ENCODE peak calls at places on chromosomes 13 and 19, in six cellular contexts. One of them, this sample, is unnamed.

GRCh38 chr13:38752726-38753125 is 65.8 kb downstream of the FREM2 start:
- DNase-seq in left ventricle myocardium inferior: no peak
- DNase-seq in mammary epithelial cell: no peak
- DNase-seq in upper lobe of left lung: no peak
- DNase-seq in tibial artery: no peak
- DNase-seq in AG10803: no peak
- DNase-seq in this sample: no peak

GRCh38 chr13:112896736-112897602 is 72.0 kb upstream of the MCF2L start:
- DNase-seq in tibial artery: no peak
- DNase-seq in upper lobe of left lung: peak; percentile 46
- DNase-seq in AG10803: no peak
- DNase-seq in left ventricle myocardium inferior: peak; percentile 8
- DNase-seq in mammary epithelial cell: no peak
- DNase-seq in this sample: no peak

GRCh38 chr19:12117203-12117970 is 22.8 kb downstream of the ZNF20 start:
- DNase-seq in mammary epithelial cell: no peak
- DNase-seq in upper lobe of left lung: peak; percentile 69
- DNase-seq in AG10803: no peak
- DNase-seq in left ventricle myocardium inferior: no peak
- DNase-seq in tibial artery: no peak
- DNase-seq in this sample: no peak

GRCh38 chr13:31199849-31200635 is at the start of gene B3GLCT:
- DNase-seq in AG10803: peak; percentile 76
- DNase-seq in tibial artery: peak; percentile 60
- DNase-seq in upper lobe of left lung: peak; percentile 97
- DNase-seq in left ventricle myocardium inferior: peak; percentile 81
- DNase-seq in mammary epithelial cell: peak; percentile 78
- DNase-seq in this sample: peak; percentile 72

GRCh38 chr13:106373304-106373988 is 162.0 kb downstream of the EFNB2 start:
- DNase-seq in mammary epithelial cell: no peak
- DNase-seq in left ventricle myocardium inferior: no peak
- DNase-seq in upper lobe of left lung: no peak
- DNase-seq in tibial artery: no peak
- DNase-seq in AG10803: no peak
- DNase-seq in this sample: no peak

GRCh38 chr19:4115050-4115817 is 8.7 kb downstream of the MAP2K2 start:
- DNase-seq in tibial artery: no peak
- DNase-seq in left ventricle myocardium inferior: peak; percentile 46
- DNase-seq in upper lobe of left lung: peak; percentile 49
- DNase-seq in AG10803: no peak
- DNase-seq in mammary epithelial cell: no peak
- DNase-seq in this sample: peak; percentile 85

GRCh38 chr13:105231579-105231978 is 1303.9 kb downstream of the EFNB2 start:
- DNase-seq in upper lobe of left lung: no peak
- DNase-seq in mammary epithelial cell: no peak
- DNase-seq in tibial artery: no peak
- DNase-seq in AG10803: no peak
- DNase-seq in left ventricle myocardium inferior: no peak
- DNase-seq in this sample: no peak

GRCh38 chr13:35787937-35788336 is 311.4 kb upstream of the MAB21L1 start:
- DNase-seq in mammary epithelial cell: no peak
- DNase-seq in tibial artery: no peak
- DNase-seq in upper lobe of left lung: no peak
- DNase-seq in left ventricle myocardium inferior: no peak
- DNase-seq in AG10803: peak; percentile 28
- DNase-seq in this sample: no peak

GRCh38 chr19:28221736-28222135 is 991.2 kb downstream of the UQCRFS1 start:
- DNase-seq in left ventricle myocardium inferior: no peak
- DNase-seq in upper lobe of left lung: no peak
- DNase-seq in AG10803: peak; percentile 3
- DNase-seq in mammary epithelial cell: no peak
- DNase-seq in tibial artery: no peak
- DNase-seq in this sample: no peak

GRCh38 chr13:113907637-113908617 is 44.1 kb upstream of the GAS6 start:
- DNase-seq in upper lobe of left lung: no peak
- DNase-seq in left ventricle myocardium inferior: no peak
- DNase-seq in AG10803: peak; percentile 91
- DNase-seq in tibial artery: no peak
- DNase-seq in mammary epithelial cell: peak; percentile 69
- DNase-seq in this sample: no peak

GRCh38 chr19:46040952-46041500 is at the start of gene IGFL4:
- DNase-seq in left ventricle myocardium inferior: no peak
- DNase-seq in upper lobe of left lung: no peak
- DNase-seq in mammary epithelial cell: peak; percentile 64
- DNase-seq in tibial artery: no peak
- DNase-seq in AG10803: no peak
- DNase-seq in this sample: no peak

GRCh38 chr13:31242342-31242741 is 42.6 kb downstream of the B3GLCT start:
- DNase-seq in mammary epithelial cell: no peak
- DNase-seq in left ventricle myocardium inferior: no peak
- DNase-seq in AG10803: peak; percentile 51
- DNase-seq in tibial artery: no peak
- DNase-seq in upper lobe of left lung: no peak
- DNase-seq in this sample: no peak

GRCh38 chr19:45733160-45733810 is at the start of gene MEIOSIN:
- DNase-seq in mammary epithelial cell: no peak
- DNase-seq in upper lobe of left lung: peak; percentile 85
- DNase-seq in left ventricle myocardium inferior: no peak
- DNase-seq in AG10803: no peak
- DNase-seq in tibial artery: no peak
- DNase-seq in this sample: no peak

DNA sequence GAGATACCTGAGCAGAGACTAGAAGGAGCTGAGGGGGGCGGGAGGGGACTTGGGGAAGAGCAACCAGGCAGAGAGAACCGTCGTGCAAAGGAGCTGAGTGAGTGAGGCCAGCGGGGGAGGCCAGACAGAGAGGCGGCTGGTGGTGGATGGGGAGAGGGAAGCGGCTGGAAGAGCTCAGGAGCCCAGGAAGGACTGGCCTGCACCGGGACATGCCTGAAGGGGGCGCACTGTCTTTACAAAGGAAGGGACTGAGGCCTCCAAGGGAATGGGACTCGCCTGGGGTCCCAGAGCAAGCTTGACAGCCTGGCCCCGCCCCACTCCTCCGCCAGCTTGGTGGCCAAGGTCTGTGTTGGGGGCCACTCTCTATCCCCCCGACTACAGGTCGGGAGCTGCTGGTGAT is 14.9 kb downstream of the ONECUT3 start:
- DNase-seq in mammary epithelial cell: no peak
- DNase-seq in tibial artery: no peak
- DNase-seq in AG10803: no peak
- DNase-seq in left ventricle myocardium inferior: no peak
- DNase-seq in upper lobe of left lung: no peak
- DNase-seq in this sample: no peak
- TF ChIP-seq CTCF in mammary epithelial cell: peak; percentile 5
- TF ChIP-seq CTCF in tibial artery: no peak
- TF ChIP-seq CTCF in AG10803: peak; percentile 18
- TF ChIP-seq CTCF in left ventricle myocardium inferior: no peak
- TF ChIP-seq CTCF in upper lobe of left lung: no peak
- TF ChIP-seq CTCF in this sample: no peak

DNA sequence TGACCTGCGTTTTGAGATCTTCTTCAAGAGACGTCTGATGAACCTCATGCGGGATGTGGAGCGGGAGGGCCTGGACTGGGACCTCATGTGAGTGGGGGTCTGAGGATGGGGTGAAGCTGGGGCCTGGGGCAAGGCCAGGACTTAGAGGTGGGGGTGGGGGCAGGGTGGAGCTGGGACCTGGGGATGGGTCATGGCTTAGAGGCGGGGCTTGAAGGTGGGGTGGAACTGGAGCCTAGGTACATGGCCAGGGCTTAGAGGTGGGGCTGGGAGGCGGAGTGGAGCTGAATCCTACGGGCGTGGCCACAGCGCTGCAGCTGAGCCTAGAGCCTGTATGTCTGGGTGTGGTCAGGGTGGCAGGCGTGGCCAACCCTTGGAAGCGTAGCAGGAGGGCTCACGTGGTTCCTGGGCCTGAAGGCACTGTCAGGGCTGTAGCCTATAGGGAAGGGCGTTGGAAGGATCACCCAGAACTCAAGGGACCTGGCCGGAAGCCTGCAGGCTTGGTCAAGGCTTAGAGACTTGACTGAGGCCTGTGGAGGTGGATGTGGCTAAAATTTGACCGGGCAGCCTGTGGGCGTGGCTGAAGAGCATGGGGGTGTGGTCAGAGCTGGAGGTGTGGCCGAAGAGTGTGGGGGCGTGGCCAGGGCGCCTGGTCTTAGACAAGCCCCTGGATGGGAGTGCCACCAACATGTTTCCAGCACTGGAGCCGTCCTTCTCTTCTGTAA is 24.2 kb downstream of the COLGALT1 start:
- DNase-seq in AG10803: peak; percentile 40
- DNase-seq in upper lobe of left lung: peak; percentile 88
- DNase-seq in mammary epithelial cell: peak; percentile 24
- DNase-seq in tibial artery: peak; percentile 51
- DNase-seq in left ventricle myocardium inferior: peak; percentile 38
- DNase-seq in this sample: peak; percentile 54
- TF ChIP-seq CTCF in AG10803: no peak
- TF ChIP-seq CTCF in upper lobe of left lung: no peak
- TF ChIP-seq CTCF in mammary epithelial cell: no peak
- TF ChIP-seq CTCF in tibial artery: no peak
- TF ChIP-seq CTCF in left ventricle myocardium inferior: no peak
- TF ChIP-seq CTCF in this sample: no peak

GRCh38 chr19:13521066-13521465 is 14.8 kb upstream of the CACNA1A start:
- DNase-seq in AG10803: no peak
- DNase-seq in mammary epithelial cell: no peak
- DNase-seq in tibial artery: no peak
- DNase-seq in upper lobe of left lung: no peak
- DNase-seq in left ventricle myocardium inferior: no peak
- DNase-seq in this sample: no peak
- TF ChIP-seq CTCF in AG10803: no peak
- TF ChIP-seq CTCF in mammary epithelial cell: no peak
- TF ChIP-seq CTCF in tibial artery: no peak
- TF ChIP-seq CTCF in upper lobe of left lung: no peak
- TF ChIP-seq CTCF in left ventricle myocardium inferior: no peak
- TF ChIP-seq CTCF in this sample: no peak

GRCh38 chr13:102484329-102484728 is 82.5 kb upstream of the FGF14 start:
- DNase-seq in mammary epithelial cell: peak; percentile 17
- DNase-seq in left ventricle myocardium inferior: no peak
- DNase-seq in upper lobe of left lung: no peak
- DNase-seq in AG10803: no peak
- DNase-seq in tibial artery: no peak
- DNase-seq in this sample: no peak
- TF ChIP-seq CTCF in mammary epithelial cell: peak; percentile 24
- TF ChIP-seq CTCF in left ventricle myocardium inferior: peak; percentile 19
- TF ChIP-seq CTCF in upper lobe of left lung: no peak
- TF ChIP-seq CTCF in AG10803: no peak
- TF ChIP-seq CTCF in tibial artery: no peak
- TF ChIP-seq CTCF in this sample: no peak

GRCh38 chr13:48304132-48304876 is 753 bp downstream of the RB1 start:
- DNase-seq in tibial artery: peak; percentile 61
- DNase-seq in left ventricle myocardium inferior: peak; percentile 36
- DNase-seq in upper lobe of left lung: no peak
- DNase-seq in AG10803: peak; percentile 52
- DNase-seq in mammary epithelial cell: peak; percentile 56
- DNase-seq in this sample: peak; percentile 40

GRCh38 chr13:48299591-48299990 is 4.0 kb upstream of the RB1 start:
- DNase-seq in upper lobe of left lung: no peak
- DNase-seq in tibial artery: no peak
- DNase-seq in left ventricle myocardium inferior: no peak
- DNase-seq in AG10803: no peak
- DNase-seq in mammary epithelial cell: no peak
- DNase-seq in this sample: no peak

GRCh38 chr13:48302920-48303330 is 626 bp upstream of the RB1 start:
- DNase-seq in left ventricle myocardium inferior: no peak
- DNase-seq in tibial artery: no peak
- DNase-seq in mammary epithelial cell: peak; percentile 61
- DNase-seq in upper lobe of left lung: no peak
- DNase-seq in AG10803: peak; percentile 47
- DNase-seq in this sample: no peak

GRCh38 chr13:48303331-48304131 is at the start of gene RB1:
- DNase-seq in upper lobe of left lung: peak; percentile 98
- DNase-seq in mammary epithelial cell: peak; percentile 94
- DNase-seq in left ventricle myocardium inferior: peak; percentile 94
- DNase-seq in tibial artery: peak; percentile 88
- DNase-seq in AG10803: peak; percentile 89
- DNase-seq in this sample: peak; percentile 93
- TF ChIP-seq CTCF in upper lobe of left lung: peak; percentile 32
- TF ChIP-seq CTCF in mammary epithelial cell: no peak
- TF ChIP-seq CTCF in left ventricle myocardium inferior: no peak
- TF ChIP-seq CTCF in tibial artery: no peak
- TF ChIP-seq CTCF in AG10803: no peak
- TF ChIP-seq CTCF in this sample: no peak

GRCh38 chr13:76751278-76751677 is 134.9 kb downstream of the KCTD12 start:
- DNase-seq in mammary epithelial cell: no peak
- DNase-seq in AG10803: no peak
- DNase-seq in upper lobe of left lung: no peak
- DNase-seq in left ventricle myocardium inferior: no peak
- DNase-seq in tibial artery: no peak
- DNase-seq in this sample: no peak

GRCh38 chr13:76741624-76742023 is 144.6 kb downstream of the KCTD12 start:
- DNase-seq in tibial artery: no peak
- DNase-seq in left ventricle myocardium inferior: no peak
- DNase-seq in AG10803: no peak
- DNase-seq in mammary epithelial cell: no peak
- DNase-seq in upper lobe of left lung: no peak
- DNase-seq in this sample: no peak

GRCh38 chr13:76745246-76746200 is 140.7 kb downstream of the KCTD12 start:
- DNase-seq in tibial artery: no peak
- DNase-seq in upper lobe of left lung: no peak
- DNase-seq in left ventricle myocardium inferior: no peak
- DNase-seq in mammary epithelial cell: no peak
- DNase-seq in AG10803: no peak
- DNase-seq in this sample: no peak
- TF ChIP-seq CTCF in tibial artery: no peak
- TF ChIP-seq CTCF in upper lobe of left lung: no peak
- TF ChIP-seq CTCF in left ventricle myocardium inferior: no peak
- TF ChIP-seq CTCF in mammary epithelial cell: no peak
- TF ChIP-seq CTCF in AG10803: no peak
- TF ChIP-seq CTCF in this sample: no peak

DNA sequence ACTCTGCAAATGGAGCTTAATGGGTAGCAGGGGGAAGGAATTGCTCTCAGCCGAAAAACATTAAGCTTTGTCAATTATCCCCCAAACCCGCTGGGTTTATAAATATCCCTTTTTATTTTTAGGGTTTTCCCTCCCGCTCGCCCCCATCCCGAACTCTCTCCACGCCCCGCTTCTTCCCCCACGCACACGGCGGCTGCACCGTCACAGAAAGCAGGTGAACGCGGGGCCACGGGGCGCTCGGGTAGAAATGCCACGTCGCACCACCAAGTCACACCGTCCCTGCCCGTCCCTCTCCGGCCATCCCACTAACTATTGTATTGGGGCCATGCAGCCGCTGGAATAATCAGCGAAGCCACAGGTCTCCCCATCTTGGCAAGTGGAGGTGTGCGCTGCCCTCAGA is 3.5 kb downstream of the PTPRS start:
- DNase-seq in left ventricle myocardium inferior: no peak
- DNase-seq in AG10803: no peak
- DNase-seq in tibial artery: no peak
- DNase-seq in mammary epithelial cell: no peak
- DNase-seq in upper lobe of left lung: no peak
- DNase-seq in this sample: no peak
- TF ChIP-seq CTCF in left ventricle myocardium inferior: no peak
- TF ChIP-seq CTCF in AG10803: no peak
- TF ChIP-seq CTCF in tibial artery: no peak
- TF ChIP-seq CTCF in mammary epithelial cell: no peak
- TF ChIP-seq CTCF in upper lobe of left lung: no peak
- TF ChIP-seq CTCF in this sample: no peak

DNA sequence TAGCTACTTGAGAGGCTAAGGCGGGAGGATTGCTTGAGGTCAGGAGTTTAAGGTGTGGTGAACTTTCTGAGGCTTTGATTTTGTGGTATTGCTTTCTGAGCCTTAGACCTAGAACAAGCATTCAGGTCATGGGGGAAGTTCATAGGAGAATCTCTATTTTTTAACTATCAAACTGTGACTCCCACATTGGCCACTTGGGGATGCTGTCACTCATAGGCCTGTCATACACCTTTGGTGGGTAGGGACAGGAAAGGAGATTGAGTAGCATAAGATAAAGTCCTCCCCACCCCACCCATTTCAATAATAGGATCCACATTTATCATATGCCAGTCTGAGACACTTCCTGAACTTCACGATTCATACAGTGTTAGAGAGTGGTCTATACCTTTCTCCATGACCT is 41.9 kb upstream of the PSG2 start:
- DNase-seq in left ventricle myocardium inferior: no peak
- DNase-seq in tibial artery: no peak
- DNase-seq in mammary epithelial cell: no peak
- DNase-seq in AG10803: no peak
- DNase-seq in upper lobe of left lung: no peak
- DNase-seq in this sample: no peak
- TF ChIP-seq CTCF in left ventricle myocardium inferior: no peak
- TF ChIP-seq CTCF in tibial artery: no peak
- TF ChIP-seq CTCF in mammary epithelial cell: peak; percentile 36
- TF ChIP-seq CTCF in AG10803: no peak
- TF ChIP-seq CTCF in upper lobe of left lung: no peak
- TF ChIP-seq CTCF in this sample: no peak